ENCODE peak calls at places on chromosomes 13 and 19, in six cellular contexts. W is colonic mucosa, P is fibroblast of lung, V is GM23248, B is PC-3, N is H9. H is an unnamed sample.

GRCh38 chr19:46349311-46349993 is 2.6 kb downstream of the PPP5C start:
- DNase-seq in W (no peak), P (no peak), V (no peak), B (no peak), N (no peak), H (no peak)

GRCh38 chr13:77853701-77854100 is 64.9 kb downstream of the EDNRB start:
- DNase-seq in W (no peak), P (no peak), V (no peak), B (no peak), N (peak), H (peak)

GRCh38 chr19:49565261-49565660 is 15.1 kb downstream of the NOSIP start:
- DNase-seq in W (peak), P (no peak), V (no peak), B (no peak), N (no peak), H (no peak)

GRCh38 chr13:110319774-110320509 is 12.9 kb downstream of the COL4A2 start:
- DNase-seq in W (no peak), P (peak), V (peak), B (peak), N (peak), H (peak)

GRCh38 chr13:99496322-99497142 is 4.7 kb upstream of the TM9SF2 start:
- DNase-seq in W (peak), P (peak), V (peak), B (no peak), N (peak), H (no peak)

GRCh38 chr19:32876236-32876918 is 6.8 kb upstream of the SLC7A9 start:
- DNase-seq in W (peak), P (no peak), V (no peak), B (no peak), N (no peak), H (no peak)

GRCh38 chr13:63948045-63948444 is 2532.4 kb upstream of the PCDH20 start:
- DNase-seq in W (no peak), P (peak), V (no peak), B (no peak), N (no peak), H (no peak)

GRCh38 chr13:35518337-35518736 is 41.8 kb upstream of the MAB21L1 start:
- DNase-seq in W (no peak), P (peak), V (no peak), B (no peak), N (no peak), H (no peak)

GRCh38 chr13:113597386-113598080 is 13.0 kb downstream of the TFDP1 start:
- DNase-seq in W (no peak), P (no peak), V (no peak), B (no peak), N (peak), H (peak)

GRCh38 chr19:39497850-39498261 is 891 bp upstream of the DLL3 start:
- DNase-seq in W (peak), P (peak), V (peak), B (peak), N (peak), H (peak)

GRCh38 chr19:2266183-2266993 is 10.2 kb upstream of the JSRP1 start:
- DNase-seq in W (peak), P (peak), V (peak), B (peak), N (no peak), H (no peak)

GRCh38 chr13:37412271-37412683 is 186.3 kb downstream of the POSTN start:
- DNase-seq in W (no peak), P (peak), V (peak), B (no peak), N (no peak), H (no peak)

GRCh38 chr19:44512326-44513298 is 12.3 kb upstream of the ZNF180 start:
- DNase-seq in W (peak), P (peak), V (peak), B (peak), N (peak), H (peak)

GRCh38 chr19:28596561-28597071 is 616.3 kb downstream of the UQCRFS1 start:
- DNase-seq in W (no peak), P (no peak), V (no peak), B (no peak), N (no peak), H (no peak)
- H3K9ac ChIP-seq in W (no peak), P (no peak), V (no peak), B (no peak), N (no peak), H (no peak)

GRCh38 chr19:19061491-19061890 is 2.3 kb upstream of the SLC25A42 start:
- DNase-seq in W (no peak), P (no peak), V (no peak), B (no peak), N (no peak), H (no peak)
- H3K9ac ChIP-seq in W (peak), P (no peak), V (no peak), B (no peak), N (no peak), H (no peak)

GRCh38 chr13:31742102-31742695 is 2.9 kb downstream of the RXFP2 start:
- DNase-seq in W (peak), P (peak), V (peak), B (peak), N (peak), H (peak)
- H3K9ac ChIP-seq in W (no peak), P (no peak), V (peak), B (no peak), N (no peak), H (no peak)

DNA sequence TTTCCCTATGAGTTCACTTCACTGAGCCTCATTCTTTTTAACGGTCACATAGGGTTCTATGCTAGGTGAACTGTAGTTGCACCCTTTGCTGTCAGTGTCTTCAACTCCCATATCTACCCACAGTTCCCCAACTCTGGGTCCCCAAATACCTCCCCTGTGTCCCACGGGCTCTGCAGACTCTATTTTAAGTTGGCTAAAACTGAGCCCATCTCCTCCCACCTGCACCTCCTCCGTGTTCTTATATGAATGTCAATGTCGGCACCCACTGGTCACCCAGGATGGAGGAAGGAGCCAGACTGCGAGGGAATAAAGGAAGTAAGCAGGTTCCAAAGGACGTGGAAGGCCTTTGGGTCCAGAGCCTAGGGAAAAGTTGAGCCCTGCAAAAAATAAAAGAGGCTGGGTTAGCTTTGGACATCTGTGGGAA is 804 bp upstream of the PIN1 start:
- DNase-seq in W (no peak), P (no peak), V (no peak), B (no peak), N (no peak), H (no peak)
- H3K9ac ChIP-seq in W (no peak), P (no peak), V (peak), B (no peak), N (no peak), H (no peak)